ENCODE peak calls at places on chromosomes 2 and 18, in nine cellular contexts. K is body of pancreas; I is T-helper 22 cell; V is T-helper 1 cell; Q is psoas muscle; O is omental fat pad; E is stimulated activated CD4-positive, alpha-beta T cell treated with anti-CD3 and anti-CD28 coated beads, Interleukin-1b, Interleukin-23, amount 100 ng/mL, for 4 hours; F is NCI-H1105 treated with DMSO at 0.1 percent for 48 hours; G is hepatic stellate cell. Z is an unnamed sample.

GRCh38 chr18:31500161-31500688 is 2.2 kb downstream of the DSG2 start:
- DNase-seq in K (no peak), I (no peak), V (no peak), Q (no peak), O (no peak), E (no peak), F (no peak), G (no peak), Z (no peak)

GRCh38 chr2:27264753-27265535 is 2.1 kb upstream of the SLC30A3 start:
- DNase-seq in K (peak), I (peak), V (peak), Q (peak), O (peak), E (peak), F (peak), G (peak), Z (peak)

GRCh38 chr18:2538236-2538635 is 33.1 kb downstream of the METTL4 start:
- DNase-seq in K (no peak), I (no peak), V (no peak), Q (no peak), O (no peak), E (no peak), F (no peak), G (no peak), Z (no peak)

GRCh38 chr2:54528311-54528945 is 72.3 kb downstream of the SPTBN1 start:
- DNase-seq in K (no peak), I (no peak), V (no peak), Q (no peak), O (no peak), E (no peak), F (no peak), G (no peak), Z (no peak)

GRCh38 chr2:217650716-217651360 is 352.0 kb downstream of the TNS1 start:
- DNase-seq in K (peak), I (no peak), V (no peak), Q (no peak), O (no peak), E (no peak), F (peak), G (peak), Z (no peak)

GRCh38 chr18:71114550-71115210 is 825.8 kb downstream of the SOCS6 start:
- DNase-seq in K (no peak), I (no peak), V (no peak), Q (no peak), O (no peak), E (no peak), F (no peak), G (no peak), Z (no peak)

GRCh38 chr2:55282110-55282917 is 13.3 kb upstream of the MTIF2 start:
- DNase-seq in K (peak), I (peak), V (peak), Q (peak), O (peak), E (peak), F (peak), G (peak), Z (peak)

GRCh38 chr2:201270293-201271001 is 10.1 kb downstream of the CASP8 start:
- DNase-seq in K (no peak), I (no peak), V (no peak), Q (no peak), O (no peak), E (no peak), F (no peak), G (no peak), Z (no peak)

GRCh38 chr2:237456200-237456731 is 30.8 kb upstream of the MLPH start:
- DNase-seq in K (no peak), I (no peak), V (no peak), Q (peak), O (no peak), E (no peak), F (no peak), G (peak), Z (peak)

GRCh38 chr2:192124576-192124975 is 70.2 kb downstream of the TMEFF2 start:
- DNase-seq in K (no peak), I (no peak), V (no peak), Q (no peak), O (no peak), E (no peak), F (no peak), G (no peak), Z (no peak)

GRCh38 chr2:156818944-156819343 is 382.8 kb downstream of the GPD2 start:
- DNase-seq in K (no peak), I (no peak), V (no peak), Q (no peak), O (no peak), E (no peak), F (no peak), G (no peak), Z (no peak)

GRCh38 chr2:32863803-32864202 is 83.0 kb upstream of the LTBP1 start:
- DNase-seq in K (no peak), I (no peak), V (no peak), Q (no peak), O (no peak), E (no peak), F (no peak), G (peak), Z (no peak)